ENCODE peak calls at places on chromosomes 12 and 14, in four cellular contexts. M is HepG2, I is GM23338, H is HL-60. S is an unnamed sample.

GRCh38 chr14:73616831-73617230 is 4.5 kb downstream of the ACOT6 start:
- DNase-seq in M (no peak), I (no peak), H (no peak), S (no peak)

GRCh38 chr12:127507336-127507735 is 759.6 kb upstream of the TMEM132C start:
- DNase-seq in M (no peak), I (no peak), H (no peak), S (no peak)

GRCh38 chr14:22614240-22614799 is 16.2 kb downstream of the ABHD4 start:
- DNase-seq in M (peak; percentile 83), I (no peak), H (no peak), S (no peak)

GRCh38 chr14:98120831-98121464 is 1151.0 kb downstream of the BCL11B start:
- DNase-seq in M (no peak), I (no peak), H (no peak), S (no peak)

GRCh38 chr12:77102123-77102522 is 36.8 kb upstream of the E2F7 start:
- DNase-seq in M (no peak), I (no peak), H (no peak), S (no peak)

GRCh38 chr12:14710632-14711324 is 14.4 kb upstream of the GUCY2C start:
- DNase-seq in M (no peak), I (peak; percentile 56), H (no peak), S (no peak)

GRCh38 chr14:31419179-31420012 is 954 bp downstream of the HEATR5A start:
- DNase-seq in M (no peak), I (no peak), H (no peak), S (no peak)

GRCh38 chr14:41000350-41000749 is 606.3 kb upstream of the LRFN5 start:
- DNase-seq in M (no peak), I (no peak), H (no peak), S (no peak)

GRCh38 chr14:21924479-21924878 is 250.9 kb upstream of the OR4E1 start:
- DNase-seq in M (no peak), I (peak; percentile 53), H (no peak), S (no peak)

GRCh38 chr12:104299842-104300481 is 3.6 kb upstream of the EID3 start:
- DNase-seq in M (no peak), I (peak; percentile 30), H (no peak), S (no peak)

GRCh38 chr12:111295176-111295575 is 73.7 kb downstream of the PHETA1 start:
- DNase-seq in M (no peak), I (no peak), H (no peak), S (no peak)

GRCh38 chr12:31460024-31460423 is 130.9 kb downstream of the DENND5B start:
- DNase-seq in M (no peak), I (no peak), H (no peak), S (no peak)

GRCh38 chr12:27333311-27334009 is 824 bp downstream of the BMAL2 start:
- DNase-seq in M (no peak), I (peak; percentile 49), H (peak; percentile 12), S (no peak)

GRCh38 chr12:65606008-65606766 is 218.1 kb upstream of the HMGA2 start:
- DNase-seq in M (no peak), I (no peak), H (no peak), S (no peak)

GRCh38 chr12:131075611-131076010 is 121.9 kb downstream of the ADGRD1 start:
- DNase-seq in M (no peak), I (no peak), H (no peak), S (no peak)

GRCh38 chr12:101862245-101862644 is 15.1 kb upstream of the DRAM1 start:
- DNase-seq in M (no peak), I (no peak), H (no peak), S (no peak)

DNA sequence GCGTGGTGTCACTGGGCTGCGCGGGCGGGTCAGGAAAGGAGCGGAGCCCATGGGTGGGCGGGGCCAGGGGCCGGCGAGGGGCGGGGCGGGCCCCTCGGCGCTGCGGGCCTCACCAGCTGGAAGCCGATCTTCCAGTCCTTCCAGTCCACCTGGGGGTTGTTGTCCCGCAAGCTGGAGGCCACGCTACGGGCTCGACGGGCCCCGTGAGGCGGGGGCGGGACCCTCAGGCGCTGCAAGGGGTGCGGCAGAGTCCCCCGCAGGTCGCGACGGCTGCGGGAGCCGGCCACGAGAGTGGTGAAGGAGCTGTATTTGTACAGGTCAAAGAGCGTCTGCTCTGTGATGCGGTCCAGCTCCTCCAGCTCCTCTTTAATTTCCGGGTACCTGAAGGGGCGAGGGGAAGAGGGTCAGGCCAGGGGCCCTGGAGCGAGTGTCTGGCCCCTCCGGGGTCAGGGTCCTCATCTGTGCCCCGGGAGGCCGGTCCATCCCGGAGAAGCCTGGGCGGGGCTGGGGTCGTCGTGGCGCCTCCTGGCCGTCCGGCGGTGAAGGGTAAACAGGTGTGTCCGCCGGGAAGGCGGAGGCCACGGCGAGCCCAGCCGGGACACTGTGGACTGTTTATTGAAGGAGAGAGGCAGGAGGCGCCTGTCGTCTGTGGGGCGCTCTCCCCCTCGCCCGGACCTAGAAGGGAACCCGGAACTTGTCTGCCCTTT is 11.9 kb downstream of the SCNN1A start:
- DNase-seq in M (peak; percentile 85), I (peak; percentile 77), H (no peak), S (no peak)
- TF ChIP-seq REST in M (peak; percentile 18), I (no peak), H (no peak), S (no peak)

GRCh38 chr12:66942741-66943465 is 264.0 kb upstream of the GRIP1 start:
- DNase-seq in M (no peak), I (peak; percentile 79), H (no peak), S (no peak)

GRCh38 chr12:66944365-66944764 is 265.5 kb upstream of the GRIP1 start:
- DNase-seq in M (no peak), I (no peak), H (no peak), S (no peak)

GRCh38 chr12:66947119-66947518 is 268.2 kb upstream of the GRIP1 start:
- DNase-seq in M (no peak), I (no peak), H (no peak), S (no peak)

GRCh38 chr12:66941150-66941549 is 262.3 kb upstream of the GRIP1 start:
- DNase-seq in M (no peak), I (no peak), H (no peak), S (no peak)

GRCh38 chr12:66945189-66945817 is 266.4 kb upstream of the GRIP1 start:
- DNase-seq in M (no peak), I (no peak), H (no peak), S (no peak)
- TF ChIP-seq POLR2AphosphoS5 in M (no peak), I (no peak), H (no peak), S (no peak)

GRCh38 chr12:116878567-116879508 is 2.4 kb downstream of the HRK start:
- DNase-seq in M (no peak), I (peak; percentile 62), H (no peak), S (no peak)

GRCh38 chr12:116874324-116874995 is 6.8 kb downstream of the HRK start:
- DNase-seq in M (no peak), I (no peak), H (no peak), S (no peak)

GRCh38 chr12:116880213-116880816 is 926 bp downstream of the HRK start:
- DNase-seq in M (no peak), I (peak; percentile 32), H (no peak), S (no peak)

GRCh38 chr12:116879509-116880212 is 1.6 kb downstream of the HRK start:
- DNase-seq in M (no peak), I (peak; percentile 42), H (no peak), S (no peak)

GRCh38 chr12:116876151-116876869 is 4.9 kb downstream of the HRK start:
- DNase-seq in M (no peak), I (peak; percentile 71), H (no peak), S (no peak)
- H3K4me3 ChIP-seq in M (no peak overlapping the region), I (peak overlapping the region; percentile 57), H (no peak overlapping the region), S (no peak overlapping the region)

DNA sequence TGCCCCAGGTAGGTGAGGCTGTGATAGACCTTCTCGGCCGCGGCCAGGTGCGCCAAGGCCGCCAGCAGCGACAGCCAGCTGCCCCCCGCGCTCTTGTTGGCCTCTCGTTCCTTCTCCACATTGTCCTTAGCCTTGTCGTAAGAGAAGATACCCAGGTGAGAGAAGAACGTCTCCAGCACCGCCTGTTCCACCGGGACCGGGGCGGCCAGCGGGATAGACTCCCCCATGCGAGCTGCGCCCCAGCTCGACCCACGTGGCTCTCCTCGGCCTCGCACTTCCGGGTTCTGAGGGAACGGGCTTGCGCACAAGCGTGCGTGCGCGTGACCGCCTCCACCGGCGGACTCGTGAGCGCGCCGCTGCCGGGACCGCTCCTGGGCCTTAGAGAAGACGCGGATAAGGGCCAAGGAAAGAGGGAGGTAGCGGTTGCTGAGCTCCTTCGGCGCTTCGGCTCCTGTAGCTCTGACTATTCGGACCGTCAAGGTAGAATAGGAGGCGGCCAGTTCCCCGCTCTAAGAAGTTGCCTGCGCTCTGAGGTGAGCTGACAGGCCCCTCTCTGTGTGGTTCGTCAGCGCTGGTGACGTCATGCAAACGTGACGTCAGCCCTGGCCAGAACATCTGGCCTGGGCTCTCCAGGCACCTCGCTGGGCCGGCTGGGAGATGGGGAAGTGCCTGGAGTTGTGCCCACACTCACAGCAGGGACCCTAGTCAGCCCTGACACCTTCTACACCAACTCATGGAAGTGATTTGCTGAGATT is at the start of gene KICS2:
- DNase-seq in M (peak; percentile 82), I (peak; percentile 96), H (peak; percentile 86), S (peak; percentile 67)
- TF ChIP-seq REST in M (no peak), I (no peak), H (peak; percentile 66), S (no peak)

S was measured in Panc1.